ENCODE peak calls at places on chromosome 19, in seven cellular contexts. E is RWPE2; G is left lobe of liver; I is natural killer cell; N is pancreas; J is left cardiac atrium; C is activated CD4-positive, alpha-beta T cell treated with anti-CD3 and anti-CD28 coated beads for 36 hours. R is an unnamed sample.
A peak's percentile ranks its signal among the peaks of the same experiment; 100 is the strongest.

GRCh38 chr19:40614595-40615411 is 13.6 kb downstream of the LTBP4 start:
- ATAC-seq in E (peak; percentile 35), G (peak; percentile 21), I (no peak), N (peak; percentile 47), J (peak; percentile 63), C (peak; percentile 55), R (no peak)

GRCh38 chr19:2759392-2759791 is 19.6 kb upstream of the SLC39A3 start:
- ATAC-seq in E (no peak), G (no peak), I (no peak), N (no peak), J (no peak), C (no peak), R (no peak)

GRCh38 chr19:10104665-10105221 is 1.4 kb upstream of the PPAN start:
- ATAC-seq in E (no peak), G (no peak), I (peak; percentile 77), N (no peak), J (no peak), C (peak; percentile 70), R (no peak)

GRCh38 chr19:11064831-11065303 is 24.4 kb upstream of the LDLR start:
- ATAC-seq in E (no peak), G (peak; percentile 78), I (no peak), N (peak; percentile 44), J (no peak), C (no peak), R (no peak)

GRCh38 chr19:18711893-18712292 is 28.4 kb downstream of the CRTC1 start:
- ATAC-seq in E (no peak), G (no peak), I (no peak), N (no peak), J (no peak), C (no peak), R (no peak)

GRCh38 chr19:14768001-14768400 is 10.4 kb downstream of the ADGRE2 start:
- ATAC-seq in E (no peak), G (no peak), I (no peak), N (no peak), J (no peak), C (no peak), R (no peak)

GRCh38 chr19:34260771-34261173 is 6.4 kb downstream of the GARRE1 start:
- ATAC-seq in E (no peak), G (no peak), I (no peak), N (peak; percentile 19), J (peak; percentile 57), C (no peak), R (peak; percentile 48)

GRCh38 chr19:38484747-38485146 is 51.3 kb downstream of the RYR1 start:
- ATAC-seq in E (no peak), G (no peak), I (no peak), N (no peak), J (no peak), C (no peak), R (no peak)

GRCh38 chr19:31096930-31097329 is 252.3 kb downstream of the TSHZ3 start:
- ATAC-seq in E (no peak), G (no peak), I (no peak), N (no peak), J (no peak), C (no peak), R (no peak)

GRCh38 chr19:46818812-46819211 is 30.4 kb upstream of the SLC1A5 start:
- ATAC-seq in E (no peak), G (no peak), I (no peak), N (no peak), J (no peak), C (peak; percentile 57), R (peak; percentile 55)

GRCh38 chr19:45767881-45768643 is 990 bp downstream of the SIX5 start:
- ATAC-seq in E (peak; percentile 4), G (peak; percentile 9), I (no peak), N (peak; percentile 1), J (peak; percentile 1), C (no peak), R (peak; percentile 5)

GRCh38 chr19:34215666-34216038 is 38.7 kb upstream of the GARRE1 start:
- ATAC-seq in E (no peak), G (no peak), I (no peak), N (no peak), J (no peak), C (no peak), R (no peak)

GRCh38 chr19:14450168-14450874 is 17.2 kb downstream of the PKN1 start:
- ATAC-seq in E (peak; percentile 75), G (no peak), I (peak; percentile 90), N (peak; percentile 20), J (peak; percentile 61), C (peak; percentile 99), R (peak; percentile 95)

GRCh38 chr19:3984584-3984907 is 717 bp downstream of the EEF2 start:
- ATAC-seq in E (no peak), G (peak; percentile 0), I (peak; percentile 2), N (peak; percentile 1), J (peak; percentile 4), C (no peak), R (no peak)

GRCh38 chr19:41698746-41699230 is 9.6 kb upstream of the CEACAM5 start:
- ATAC-seq in E (no peak), G (no peak), I (no peak), N (peak; percentile 82), J (no peak), C (no peak), R (no peak)

GRCh38 chr19:48450441-48450840 is 4.7 kb downstream of the GRWD1 start:
- ATAC-seq in E (no peak), G (no peak), I (no peak), N (no peak), J (no peak), C (no peak), R (no peak)

R was measured in SK-N-SH treated with all-trans-retinoic acid at 6 μM for 48 hours.